ENCODE peak calls at places on chromosomes 16 and 17, in four cellular contexts. One of them, this sample, is unnamed.

GRCh38 chr17:78133971-78134898 is 3.7 kb downstream of the TMC8 start:
- DNase-seq in RWPE1: no peak
- DNase-seq in SK-N-SH: peak
- DNase-seq in endothelial cell: peak
- DNase-seq in this sample: peak

GRCh38 chr17:48051706-48052486 is 3.7 kb downstream of the NFE2L1 start:
- DNase-seq in endothelial cell: no peak
- DNase-seq in RWPE1: peak
- DNase-seq in SK-N-SH: no peak
- DNase-seq in this sample: no peak

GRCh38 chr17:57889892-57890856 is 40.3 kb upstream of the MRPS23 start:
- DNase-seq in SK-N-SH: peak
- DNase-seq in endothelial cell: no peak
- DNase-seq in RWPE1: peak
- DNase-seq in this sample: no peak

GRCh38 chr17:56653877-56654276 is 60.4 kb downstream of the NOG start:
- DNase-seq in SK-N-SH: peak
- DNase-seq in endothelial cell: peak
- DNase-seq in RWPE1: peak
- DNase-seq in this sample: no peak

GRCh38 chr16:1196494-1196893 is 28.6 kb downstream of the TPSG1 start:
- DNase-seq in SK-N-SH: no peak
- DNase-seq in endothelial cell: no peak
- DNase-seq in RWPE1: no peak
- DNase-seq in this sample: no peak

GRCh38 chr16:48188449-48189102 is 32.8 kb upstream of the ABCC12 start:
- DNase-seq in endothelial cell: no peak
- DNase-seq in SK-N-SH: no peak
- DNase-seq in RWPE1: no peak
- DNase-seq in this sample: peak

GRCh38 chr16:4452674-4453073 is 21.8 kb downstream of the NMRAL1 start:
- DNase-seq in endothelial cell: no peak
- DNase-seq in SK-N-SH: no peak
- DNase-seq in RWPE1: no peak
- DNase-seq in this sample: no peak

GRCh38 chr16:79269211-79269863 is 331.2 kb downstream of the MAF start:
- DNase-seq in RWPE1: no peak
- DNase-seq in SK-N-SH: no peak
- DNase-seq in endothelial cell: no peak
- DNase-seq in this sample: no peak

GRCh38 chr16:50260206-50261159 is 5.9 kb upstream of the ADCY7 start:
- DNase-seq in endothelial cell: no peak
- DNase-seq in RWPE1: no peak
- DNase-seq in SK-N-SH: no peak
- DNase-seq in this sample: no peak

GRCh38 chr16:50152807-50153647 is at the start of gene TENT4B:
- DNase-seq in RWPE1: peak
- DNase-seq in endothelial cell: peak
- DNase-seq in SK-N-SH: peak
- DNase-seq in this sample: peak

GRCh38 chr17:17024778-17025300 is 17.4 kb upstream of the MPRIP start:
- DNase-seq in endothelial cell: no peak
- DNase-seq in RWPE1: no peak
- DNase-seq in SK-N-SH: peak
- DNase-seq in this sample: no peak

GRCh38 chr17:47225436-47225858 is 16.3 kb downstream of the MYL4 start:
- DNase-seq in SK-N-SH: no peak
- DNase-seq in RWPE1: peak
- DNase-seq in endothelial cell: no peak
- DNase-seq in this sample: no peak

GRCh38 chr16:82169861-82170845 is at the start of gene MPHOSPH6:
- DNase-seq in SK-N-SH: peak
- DNase-seq in RWPE1: peak
- DNase-seq in endothelial cell: peak
- DNase-seq in this sample: peak

GRCh38 chr16:11848842-11849241 is 2.5 kb downstream of the RSL1D1 start:
- DNase-seq in endothelial cell: no peak
- DNase-seq in SK-N-SH: no peak
- DNase-seq in RWPE1: no peak
- DNase-seq in this sample: no peak

GRCh38 chr17:60134396-60135159 is 15.2 kb upstream of the CA4 start:
- DNase-seq in endothelial cell: peak
- DNase-seq in SK-N-SH: peak
- DNase-seq in RWPE1: no peak
- DNase-seq in this sample: peak

GRCh38 chr17:48389903-48390302 is 40.1 kb downstream of the SKAP1 start:
- DNase-seq in SK-N-SH: no peak
- DNase-seq in endothelial cell: no peak
- DNase-seq in RWPE1: no peak
- DNase-seq in this sample: no peak

GRCh38 chr17:29565643-29566472 is 979 bp downstream of the ABHD15 start:
- DNase-seq in RWPE1: no peak
- DNase-seq in endothelial cell: no peak
- DNase-seq in SK-N-SH: peak
- DNase-seq in this sample: no peak

GRCh38 chr17:79915850-79916430 is 76.7 kb upstream of the CBX4 start:
- DNase-seq in endothelial cell: no peak
- DNase-seq in SK-N-SH: no peak
- DNase-seq in RWPE1: peak
- DNase-seq in this sample: no peak

GRCh38 chr16:17369441-17369951 is 101.3 kb downstream of the XYLT1 start:
- DNase-seq in RWPE1: no peak
- DNase-seq in SK-N-SH: no peak
- DNase-seq in endothelial cell: no peak
- DNase-seq in this sample: peak

GRCh38 chr16:27828671-27829070 is 234.8 kb downstream of the GSG1L start:
- DNase-seq in SK-N-SH: no peak
- DNase-seq in RWPE1: no peak
- DNase-seq in endothelial cell: no peak
- DNase-seq in this sample: peak

GRCh38 chr17:61733021-61733420 is 130.3 kb downstream of the BRIP1 start:
- DNase-seq in SK-N-SH: no peak
- DNase-seq in endothelial cell: no peak
- DNase-seq in RWPE1: no peak
- DNase-seq in this sample: no peak

GRCh38 chr17:31558748-31559646 is 167.5 kb downstream of the RAB11FIP4 start:
- DNase-seq in RWPE1: peak
- DNase-seq in SK-N-SH: peak
- DNase-seq in endothelial cell: peak
- DNase-seq in this sample: peak

GRCh38 chr16:77868478-77868877 is 80.1 kb downstream of the VAT1L start:
- DNase-seq in endothelial cell: no peak
- DNase-seq in SK-N-SH: no peak
- DNase-seq in RWPE1: no peak
- DNase-seq in this sample: no peak

GRCh38 chr17:77423589-77424451 is 283.1 kb downstream of the SEC14L1 start:
- DNase-seq in SK-N-SH: peak
- DNase-seq in RWPE1: peak
- DNase-seq in endothelial cell: no peak
- DNase-seq in this sample: no peak

GRCh38 chr16:81842564-81843242 is 63.6 kb downstream of the PLCG2 start:
- DNase-seq in SK-N-SH: no peak
- DNase-seq in endothelial cell: no peak
- DNase-seq in RWPE1: no peak
- DNase-seq in this sample: no peak

GRCh38 chr17:73613271-73613941 is 30.8 kb downstream of the SDK2 start:
- DNase-seq in RWPE1: no peak
- DNase-seq in endothelial cell: no peak
- DNase-seq in SK-N-SH: peak
- DNase-seq in this sample: no peak

GRCh38 chr17:17520599-17521232 is 24.5 kb upstream of the RASD1 start:
- DNase-seq in endothelial cell: no peak
- DNase-seq in RWPE1: no peak
- DNase-seq in SK-N-SH: no peak
- DNase-seq in this sample: no peak

GRCh38 chr17:39738568-39738901 is 797 bp downstream of the GRB7 start:
- DNase-seq in RWPE1: peak
- DNase-seq in SK-N-SH: no peak
- DNase-seq in endothelial cell: no peak
- DNase-seq in this sample: no peak

GRCh38 chr16:12546918-12547607 is 256.6 kb downstream of the CPPED1 start:
- DNase-seq in SK-N-SH: no peak
- DNase-seq in endothelial cell: no peak
- DNase-seq in RWPE1: no peak
- DNase-seq in this sample: no peak

GRCh38 chr16:81697321-81697885 is 81.7 kb upstream of the PLCG2 start:
- DNase-seq in SK-N-SH: peak
- DNase-seq in RWPE1: peak
- DNase-seq in endothelial cell: peak
- DNase-seq in this sample: peak

GRCh38 chr17:1275962-1276736 is 3.3 kb upstream of the TRARG1 start:
- DNase-seq in endothelial cell: peak
- DNase-seq in RWPE1: peak
- DNase-seq in SK-N-SH: peak
- DNase-seq in this sample: no peak
- TF ChIP-seq CTCF in endothelial cell: peak
- TF ChIP-seq CTCF in RWPE1: peak
- TF ChIP-seq CTCF in SK-N-SH: peak
- TF ChIP-seq CTCF in this sample: peak

GRCh38 chr17:11240041-11240801 is 792 bp upstream of the SHISA6 start:
- DNase-seq in RWPE1: no peak
- DNase-seq in endothelial cell: no peak
- DNase-seq in SK-N-SH: peak
- DNase-seq in this sample: no peak
- TF ChIP-seq CTCF in RWPE1: no peak
- TF ChIP-seq CTCF in endothelial cell: no peak
- TF ChIP-seq CTCF in SK-N-SH: no peak
- TF ChIP-seq CTCF in this sample: no peak

DNA sequence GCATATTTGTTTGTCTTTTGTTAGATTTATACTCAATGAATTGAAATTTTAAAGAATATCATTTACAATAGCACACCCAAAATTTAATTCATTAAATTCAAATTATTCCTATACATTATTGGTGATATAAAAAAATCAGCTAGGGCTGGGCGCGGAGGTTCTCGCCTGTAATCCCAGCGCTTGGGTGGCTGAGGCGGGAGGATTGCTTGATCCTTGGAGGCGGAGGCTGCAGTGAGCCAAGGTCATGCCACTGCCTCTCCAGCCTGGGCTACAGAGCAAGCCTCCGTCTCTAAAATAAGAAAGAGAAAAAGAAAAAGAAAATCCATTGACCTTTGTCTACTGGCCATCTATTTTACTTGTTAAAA is 4.5 kb upstream of the PRDM7 start:
- DNase-seq in RWPE1: no peak
- DNase-seq in SK-N-SH: no peak
- DNase-seq in endothelial cell: peak
- DNase-seq in this sample: no peak
- TF ChIP-seq CTCF in RWPE1: no peak
- TF ChIP-seq CTCF in SK-N-SH: no peak
- TF ChIP-seq CTCF in endothelial cell: no peak
- TF ChIP-seq CTCF in this sample: no peak

DNA sequence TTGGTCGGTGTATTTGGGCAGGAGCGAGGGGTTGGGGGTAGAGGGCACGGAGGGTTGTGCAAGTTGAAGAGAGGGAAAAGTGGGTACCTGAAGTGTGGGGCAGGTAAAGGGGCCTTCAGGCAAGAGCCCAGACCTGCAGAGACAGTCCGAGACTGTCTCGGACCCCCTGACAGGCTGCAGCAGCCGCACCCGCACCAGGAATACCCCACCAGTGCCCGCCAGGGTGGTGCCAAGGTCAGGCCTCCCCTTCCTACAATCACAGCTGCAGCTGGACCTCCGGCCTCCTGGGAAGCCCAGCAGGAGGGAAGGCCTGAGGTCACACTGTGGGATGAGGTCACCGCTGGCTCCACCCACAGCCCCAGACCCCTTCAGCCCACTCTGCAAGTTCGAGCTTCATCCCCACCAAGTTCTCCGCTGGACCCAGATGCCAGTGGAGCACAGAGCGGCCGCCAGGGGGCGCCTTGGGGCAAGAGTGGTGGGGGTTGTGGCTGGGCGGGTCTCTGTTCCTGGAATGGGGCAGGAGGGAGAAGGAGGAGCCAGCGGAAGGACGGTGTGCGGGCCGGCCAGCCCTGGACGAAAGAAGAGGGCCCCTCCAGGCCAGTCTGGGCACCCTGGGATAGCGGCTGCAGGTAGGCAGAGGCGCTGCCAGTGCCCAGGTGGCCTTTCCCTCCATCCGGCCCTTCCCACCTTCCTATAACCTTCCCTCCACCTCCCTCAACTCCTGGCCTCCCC is at the start of gene HSD3B7:
- DNase-seq in SK-N-SH: peak
- DNase-seq in endothelial cell: peak
- DNase-seq in RWPE1: peak
- DNase-seq in this sample: peak
- TF ChIP-seq CTCF in SK-N-SH: peak
- TF ChIP-seq CTCF in endothelial cell: peak
- TF ChIP-seq CTCF in RWPE1: peak
- TF ChIP-seq CTCF in this sample: peak

This sample was measured in CD14-positive monocyte.